ENCODE peak calls at places on chromosomes 7 and 10, in four cellular contexts. Z is H9, P is vagina, B is right lobe of liver. L is an unnamed sample. For H3K27me3 and H3K9me3, the result is how much of the 10 kb centered on the place peaks cover.

GRCh38 chr7:47249361-47249760 is 332.6 kb downstream of the TNS3 start:
- DNase-seq in B (no peak), P (no peak), Z (no peak), L (no peak)

GRCh38 chr10:34345383-34345782 is 469.7 kb downstream of the PARD3 start:
- DNase-seq in P (no peak), Z (no peak), B (no peak), L (no peak)

GRCh38 chr7:51139796-51140195 is 176.8 kb downstream of the COBL start:
- DNase-seq in Z (no peak), B (no peak), P (peak), L (no peak)

GRCh38 chr7:76063525-76063924 is 15.6 kb downstream of the MDH2 start:
- DNase-seq in P (no peak), Z (no peak), B (peak), L (no peak)

GRCh38 chr10:11687357-11687771 is 54.8 kb upstream of the ECHDC3 start:
- DNase-seq in P (no peak), B (no peak), Z (no peak), L (no peak)

GRCh38 chr10:77001186-77001585 is 636.4 kb downstream of the KCNMA1 start:
- DNase-seq in Z (no peak), B (no peak), P (no peak), L (no peak)

GRCh38 chr10:43263551-43264323 is 3.1 kb downstream of the RASGEF1A start:
- DNase-seq in Z (peak), P (no peak), B (no peak), L (no peak)

GRCh38 chr10:36946598-36946997 is 178.8 kb upstream of the ANKRD30A start:
- DNase-seq in B (no peak), Z (no peak), P (no peak), L (no peak)

GRCh38 chr7:50652400-50653115 is 87.4 kb upstream of the DDC start:
- DNase-seq in Z (no peak), P (peak), B (peak), L (peak)

GRCh38 chr7:28575241-28575643 is 162.9 kb downstream of the CREB5 start:
- DNase-seq in P (no peak), B (no peak), Z (no peak), L (no peak)
- H3K27me3 ChIP-seq in P (under half), B (under half), Z (under half), L (under half)

GRCh38 chr7:108222236-108222892 is 92.2 kb upstream of the LAMB4 start:
- DNase-seq in P (no peak), B (no peak), Z (peak), L (no peak)
- TF ChIP-seq CTCF in P (no peak), B (no peak), Z (peak), L (no peak)

GRCh38 chr7:57348646-57349269 is 101.2 kb upstream of the ZNF716 start:
- DNase-seq in P (no peak), B (peak), Z (no peak), L (peak)

GRCh38 chr7:57344957-57345356 is 105.0 kb upstream of the ZNF716 start:
- DNase-seq in B (no peak), P (no peak), Z (no peak), L (no peak)

GRCh38 chr7:57339198-57339944 is 110.6 kb upstream of the ZNF716 start:
- DNase-seq in B (peak), P (no peak), Z (no peak), L (no peak)

GRCh38 chr7:57343901-57344622 is 105.9 kb upstream of the ZNF716 start:
- DNase-seq in P (no peak), Z (no peak), B (peak), L (peak)

DNA sequence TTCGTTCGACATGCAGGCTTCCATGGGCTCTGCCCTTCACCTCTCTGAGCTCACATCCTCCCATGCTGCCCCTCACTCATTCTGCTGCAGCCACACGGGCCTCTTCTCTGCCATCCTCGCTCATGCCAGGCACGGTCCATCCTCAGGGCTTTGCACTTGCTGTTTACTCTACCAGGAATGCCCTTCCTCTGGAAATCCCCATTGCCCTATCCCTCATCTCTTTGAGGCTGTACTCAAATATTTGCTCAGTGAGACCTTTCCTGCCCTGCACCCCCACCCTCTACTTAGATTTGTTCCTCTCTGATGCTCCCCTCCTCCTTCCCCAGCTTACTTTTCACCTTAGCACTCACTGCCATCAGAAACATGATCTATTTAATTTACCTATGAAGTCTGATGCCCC is 107.0 kb upstream of the ZNF716 start:
- DNase-seq in Z (no peak), P (no peak), B (peak), L (no peak)
- H3K9me3 ChIP-seq in Z (half or more), P (under half), B (under half), L (under half)

DNA sequence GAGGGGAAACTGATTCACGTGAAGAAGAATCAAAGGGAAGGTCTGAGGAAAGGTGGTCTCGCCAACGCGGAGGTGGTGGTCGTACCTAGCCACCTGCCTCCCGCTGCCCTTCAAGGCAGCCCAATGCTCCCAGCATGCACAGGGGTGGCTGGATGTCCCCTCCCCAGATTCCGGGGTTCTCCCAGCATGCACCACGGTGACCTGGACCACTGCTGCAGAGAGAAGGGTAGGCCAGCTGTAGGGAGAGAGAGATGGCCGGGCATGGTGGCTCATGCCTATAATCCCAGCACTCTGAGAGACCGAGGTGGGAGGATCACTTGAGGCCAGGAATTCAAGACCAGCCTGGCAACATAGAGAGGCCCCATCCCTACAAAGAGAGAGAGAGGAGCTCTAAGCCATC is 32.4 kb upstream of the PPP2R2D start:
- DNase-seq in Z (peak), P (no peak), B (no peak), L (no peak)
- H3K27me3 ChIP-seq in Z (under half), P (under half), B (under half), L (under half)

GRCh38 chr7:913736-914520 is 37.6 kb downstream of the GET4 start:
- DNase-seq in P (no peak), Z (no peak), B (no peak), L (no peak)
- TF ChIP-seq CTCF in P (no peak), Z (no peak), B (no peak), L (no peak)

GRCh38 chr7:64965594-64965993 is 25.2 kb downstream of the ZNF117 start:
- DNase-seq in B (no peak), Z (no peak), P (no peak), L (no peak)
- H3K9me3 ChIP-seq in B (under half), Z (under half), P (under half), L (under half)

GRCh38 chr10:113356794-113357687 is 195.8 kb upstream of the HABP2 start:
- DNase-seq in P (no peak), Z (no peak), B (no peak), L (no peak)

GRCh38 chr10:113360870-113361269 is 192.0 kb upstream of the HABP2 start:
- DNase-seq in Z (no peak), P (no peak), B (no peak), L (no peak)

GRCh38 chr10:113357688-113358306 is 195.1 kb upstream of the HABP2 start:
- DNase-seq in P (peak), Z (no peak), B (no peak), L (no peak)

GRCh38 chr10:113359664-113360063 is 193.2 kb upstream of the HABP2 start:
- DNase-seq in B (no peak), Z (no peak), P (no peak), L (no peak)

DNA sequence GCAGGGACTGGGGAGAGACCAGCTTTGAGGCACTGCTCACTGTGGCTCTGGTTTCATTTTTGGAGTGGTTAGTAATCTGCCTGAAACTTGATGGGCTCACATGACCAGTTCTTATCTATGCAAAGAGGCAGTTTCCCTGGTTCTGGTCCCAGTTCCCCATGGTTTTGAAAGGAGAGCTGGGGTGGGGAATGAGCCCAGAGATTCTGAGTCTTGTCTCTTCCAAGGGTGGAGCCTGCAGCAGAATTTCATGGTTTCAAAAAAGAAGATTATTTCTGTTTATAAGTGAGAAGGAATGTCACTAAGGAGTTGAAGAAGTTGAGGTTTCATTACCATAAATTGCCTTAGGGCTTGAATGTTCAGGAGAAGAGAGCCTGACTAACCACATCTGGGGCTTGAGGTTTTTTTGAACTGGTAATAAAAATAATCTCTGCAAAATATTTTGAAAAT is 190.2 kb upstream of the HABP2 start:
- DNase-seq in B (no peak), P (no peak), Z (no peak), L (peak)
- H3K27me3 ChIP-seq in B (under half), P (under half), Z (under half), L (under half)

DNA sequence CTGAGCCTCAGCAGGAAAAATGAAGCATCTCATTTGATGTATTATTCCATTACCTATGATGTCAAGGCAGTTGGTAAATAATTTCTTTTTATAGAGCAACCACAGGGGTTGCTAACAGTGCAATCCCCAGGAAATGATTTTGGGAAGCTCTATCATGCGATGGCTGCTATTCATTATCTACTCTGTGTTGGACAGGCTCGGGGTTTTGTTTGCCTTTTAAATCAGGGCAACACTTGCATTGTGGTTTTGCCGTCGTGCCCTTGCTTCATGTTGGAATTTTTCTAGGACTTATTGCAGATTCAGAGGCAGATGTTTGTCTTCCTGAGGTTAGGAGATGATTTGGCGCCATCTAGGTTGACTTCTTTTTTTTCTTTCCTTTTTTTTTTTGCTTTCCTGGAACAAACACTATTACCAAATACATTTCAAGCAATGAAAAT is 128.4 kb downstream of the BICC1 start:
- DNase-seq in Z (no peak), B (no peak), P (no peak), L (no peak)
- TF ChIP-seq CTCF in Z (peak), B (peak), P (no peak), L (no peak)

L was measured in right atrium auricular region.